ENCODE peak calls at places on chromosomes 2 and 18, in five cellular contexts. E, I, G, W and Z are unnamed samples.

GRCh38 chr2:71506754-71507153 is 53.4 kb downstream of the DYSF start:
- DNase-seq in E (no peak), G (no peak), I (no peak), W (no peak), Z (no peak)

GRCh38 chr18:64032312-64032711 is 62.4 kb downstream of the SERPINB8 start:
- DNase-seq in G (no peak), I (no peak), W (no peak), E (no peak), Z (no peak)

GRCh38 chr2:218701806-218702205 is 8.8 kb upstream of the TTLL4 start:
- DNase-seq in I (no peak), W (no peak), G (no peak), E (no peak), Z (no peak)

GRCh38 chr2:224009605-224010330 is 29.3 kb downstream of the SERPINE2 start:
- DNase-seq in G (no peak), E (no peak), I (no peak), W (no peak), Z (no peak)

GRCh38 chr2:128169933-128170709 is 79.1 kb downstream of the UGGT1 start:
- DNase-seq in I (peak; percentile 100), W (no peak), G (no peak), E (no peak), Z (no peak)

GRCh38 chr2:55776966-55777365 is 83.3 kb upstream of the PNPT1 start:
- DNase-seq in G (no peak), E (no peak), I (no peak), W (no peak), Z (no peak)

GRCh38 chr2:203705184-203705583 is 1.3 kb upstream of the CD28 start:
- DNase-seq in E (no peak), W (no peak), I (no peak), G (no peak), Z (no peak)

GRCh38 chr2:159736048-159736447 is 23.7 kb downstream of the MARCHF7 start:
- DNase-seq in I (no peak), E (no peak), W (no peak), G (no peak), Z (no peak)

GRCh38 chr2:237604960-237605359 is 14.4 kb upstream of the RAB17 start:
- DNase-seq in G (no peak), I (peak; percentile 64), W (no peak), E (no peak), Z (no peak)

GRCh38 chr2:149799296-149799695 is 211.7 kb upstream of the MMADHC start:
- DNase-seq in I (no peak), E (no peak), G (no peak), W (no peak), Z (no peak)

GRCh38 chr2:186572705-186573104 is 17.2 kb upstream of the ITGAV start:
- DNase-seq in I (no peak), G (no peak), E (peak; percentile 54), W (no peak), Z (no peak)

GRCh38 chr18:39519741-39520140 is 1954.1 kb upstream of the CELF4 start:
- DNase-seq in E (no peak), W (no peak), G (no peak), I (no peak), Z (no peak)

GRCh38 chr2:143936758-143937562 is 583.0 kb downstream of the ZEB2 start:
- DNase-seq in I (no peak), W (no peak), G (peak; percentile 23), E (no peak), Z (no peak)

GRCh38 chr2:104965900-104966299 is 72.0 kb upstream of the MRPS9 start:
- DNase-seq in E (no peak), I (no peak), G (no peak), W (no peak), Z (no peak)

GRCh38 chr18:46622451-46622850 is 34.6 kb downstream of the LOXHD1 start:
- DNase-seq in W (no peak), I (no peak), E (no peak), G (no peak), Z (no peak)

GRCh38 chr2:12202702-12203101 is 456.3 kb downstream of the LPIN1 start:
- DNase-seq in G (no peak), I (no peak), W (no peak), E (no peak), Z (no peak)

GRCh38 chr2:179822540-179822939 is 38.9 kb downstream of the ZNF385B start:
- DNase-seq in W (no peak), I (no peak), G (no peak), E (no peak), Z (no peak)

GRCh38 chr2:182883451-182883850 is 17.0 kb upstream of the FRZB start:
- DNase-seq in G (no peak), E (no peak), W (no peak), I (no peak), Z (no peak)

GRCh38 chr2:234329202-234329930 is 167.5 kb downstream of the ARL4C start:
- DNase-seq in I (no peak), E (no peak), W (no peak), G (no peak), Z (no peak)

GRCh38 chr2:33108483-33109443 is 162.0 kb downstream of the LTBP1 start:
- DNase-seq in G (no peak), E (no peak), W (peak; percentile 79), I (no peak), Z (no peak)

GRCh38 chr2:123073371-123073770 is 951.7 kb upstream of the CNTNAP5 start:
- DNase-seq in W (no peak), I (no peak), E (no peak), G (no peak), Z (no peak)

GRCh38 chr2:120436885-120437603 is 91.1 kb downstream of the INHBB start:
- DNase-seq in W (peak; percentile 55), G (peak; percentile 53), E (peak; percentile 72), I (peak; percentile 80), Z (no peak)
- TF ChIP-seq KDM1A in W (no peak), G (peak; percentile 13), E (no peak), I (no peak), Z (no peak)

GRCh38 chr2:120344991-120345975 is 653 bp upstream of the INHBB start:
- DNase-seq in G (no peak), I (no peak), E (no peak), W (no peak), Z (no peak)

GRCh38 chr2:120344214-120344990 is 1.5 kb upstream of the INHBB start:
- DNase-seq in E (no peak), I (no peak), G (no peak), W (no peak), Z (no peak)

GRCh38 chr2:120346667-120347358 is 877 bp downstream of the INHBB start:
- DNase-seq in I (no peak), G (no peak), W (no peak), E (no peak), Z (no peak)

GRCh38 chr2:120347387-120348010 is 1.6 kb downstream of the INHBB start:
- DNase-seq in W (no peak), I (no peak), E (no peak), G (no peak), Z (no peak)

DNA sequence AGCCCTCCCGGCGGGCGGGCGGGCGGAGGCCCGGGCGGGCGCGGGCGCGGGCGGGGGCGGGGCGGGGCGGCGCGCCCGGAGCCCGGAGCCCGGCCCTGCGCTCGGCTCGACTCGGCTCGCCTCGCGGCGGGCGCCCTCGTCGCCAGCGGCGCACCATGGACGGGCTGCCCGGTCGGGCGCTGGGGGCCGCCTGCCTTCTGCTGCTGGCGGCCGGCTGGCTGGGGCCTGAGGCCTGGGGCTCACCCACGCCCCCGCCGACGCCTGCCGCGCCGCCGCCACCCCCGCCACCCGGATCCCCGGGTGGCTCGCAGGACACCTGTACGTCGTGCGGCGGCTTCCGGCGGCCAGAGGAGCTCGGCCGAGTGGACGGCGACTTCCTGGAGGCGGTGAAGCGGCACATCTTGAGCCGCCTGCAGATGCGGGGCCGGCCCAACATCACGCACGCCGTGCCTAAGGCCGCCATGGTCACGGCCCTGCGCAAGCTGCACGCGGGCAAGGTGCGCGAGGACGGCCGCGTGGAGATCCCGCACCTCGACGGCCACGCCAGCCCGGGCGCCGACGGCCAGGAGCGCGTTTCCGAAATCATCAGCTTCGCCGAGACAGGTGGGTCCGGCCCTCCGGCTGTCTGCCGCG is at the start of gene INHBB:
- DNase-seq in E (no peak), I (no peak), W (no peak), G (no peak), Z (no peak)
- TF ChIP-seq CHD2 in E (no peak), I (no peak), W (no peak), G (no peak), Z (no peak)

GRCh38 chr2:101754613-101755012 is 57.1 kb downstream of the MAP4K4 start:
- DNase-seq in I (no peak), W (no peak), E (no peak), G (no peak), Z (no peak)

GRCh38 chr2:101756266-101756665 is 58.8 kb downstream of the MAP4K4 start:
- DNase-seq in W (no peak), G (no peak), I (no peak), E (no peak), Z (no peak)

GRCh38 chr2:101758001-101758400 is 60.5 kb downstream of the MAP4K4 start:
- DNase-seq in I (no peak), G (no peak), E (no peak), W (no peak), Z (no peak)

GRCh38 chr2:101762451-101763171 is 65.1 kb downstream of the MAP4K4 start:
- DNase-seq in E (no peak), I (no peak), G (no peak), W (no peak), Z (no peak)

GRCh38 chr2:101759162-101759561 is 61.7 kb downstream of the MAP4K4 start:
- DNase-seq in E (peak; percentile 23), W (no peak), I (no peak), G (no peak), Z (no peak)
- TF ChIP-seq KDM1A in E (no peak), W (no peak), I (no peak), G (no peak), Z (no peak)

GRCh38 chr2:170886391-170886790 is 42.7 kb upstream of the GORASP2 start:
- DNase-seq in E (no peak), I (no peak), W (no peak), G (no peak), Z (no peak)

GRCh38 chr2:170891893-170892292 is 37.2 kb upstream of the GORASP2 start:
- DNase-seq in G (no peak), E (no peak), W (no peak), I (no peak), Z (no peak)

GRCh38 chr2:170883683-170884082 is 45.4 kb upstream of the GORASP2 start:
- DNase-seq in G (no peak), W (no peak), E (no peak), I (no peak), Z (no peak)

GRCh38 chr2:170885130-170885791 is 43.8 kb upstream of the GORASP2 start:
- DNase-seq in I (no peak), E (no peak), W (no peak), G (no peak), Z (no peak)

DNA sequence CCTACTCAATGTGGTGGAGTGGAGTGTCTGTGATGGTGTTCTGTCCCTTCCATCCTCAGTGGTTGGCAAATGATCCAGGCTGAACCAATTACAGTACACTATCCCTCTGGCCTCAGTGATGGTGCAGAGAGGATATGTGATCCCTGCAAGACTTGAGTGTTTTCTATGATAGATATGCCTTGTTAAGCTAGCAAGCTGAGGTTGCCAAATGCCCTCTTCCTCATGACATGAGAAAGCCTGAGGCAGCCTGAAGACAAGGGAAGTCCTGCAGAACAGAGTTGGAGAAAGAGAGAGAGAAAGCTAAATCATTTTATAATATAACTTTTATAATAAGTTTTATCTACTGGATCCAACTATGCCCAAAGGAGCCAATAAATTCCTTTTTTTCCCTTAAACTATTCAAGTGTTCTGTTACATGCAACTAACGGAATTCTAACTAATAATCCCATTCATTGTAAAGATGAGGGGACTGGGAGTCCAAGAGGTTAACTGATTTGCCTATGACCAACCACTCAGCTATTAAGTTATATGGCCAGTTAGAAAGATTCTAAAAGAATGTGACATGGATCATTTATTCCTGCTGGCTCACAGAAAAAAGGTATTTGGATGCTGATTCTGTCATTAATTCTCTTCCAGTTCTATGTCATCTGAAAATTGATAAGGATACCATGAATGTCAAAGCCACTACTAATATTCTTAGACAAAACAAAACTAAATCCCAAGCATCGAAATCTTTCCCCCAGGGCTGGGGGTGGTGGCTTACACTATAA is 41.4 kb upstream of the GORASP2 start:
- DNase-seq in G (no peak), E (no peak), I (no peak), W (no peak), Z (no peak)
- TF ChIP-seq CHD2 in G (no peak), E (no peak), I (no peak), W (no peak), Z (no peak)